ENCODE peak calls at places on chromosomes 11 and 22, in eight cellular contexts. U is posterior vena cava; X is stimulated activated naive CD4-positive, alpha-beta T cell; O is germinal center; R is stimulated activated CD4-positive, alpha-beta T cell treated with anti-CD3 and anti-CD28 coated beads, TNF-alpha, amount 100 ng/mL, for 24 hours; S is activated CD8-positive, alpha-beta memory T cell treated with anti-CD3 and anti-CD28 coated beads, Interleukin-2, amount 50 U/mL, for 4 hours; Z is fibroblast of pulmonary artery; M is astrocyte of the cerebellum. I is an unnamed sample.

GRCh38 chr11:10272132-10272531 is 21.9 kb downstream of the SBF2 start:
- DNase-seq in U (no peak), X (no peak), O (no peak), R (no peak), S (no peak), Z (no peak), M (no peak), I (no peak)

GRCh38 chr22:28373841-28374240 is 305.8 kb downstream of the TTC28 start:
- DNase-seq in U (no peak), X (no peak), O (no peak), R (no peak), S (no peak), Z (no peak), M (no peak), I (no peak)

GRCh38 chr11:8273281-8273680 is 9.6 kb upstream of the LMO1 start:
- DNase-seq in U (no peak), X (no peak), O (no peak), R (no peak), S (no peak), Z (peak; percentile 36), M (no peak), I (no peak)

GRCh38 chr22:17792289-17792688 is 18.0 kb upstream of the BID start:
- DNase-seq in U (no peak), X (no peak), O (no peak), R (no peak), S (no peak), Z (no peak), M (no peak), I (peak; percentile 51)

GRCh38 chr22:27148025-27148424 is 490.6 kb downstream of the MIAT start:
- DNase-seq in U (no peak), X (no peak), O (no peak), R (no peak), S (no peak), Z (no peak), M (no peak), I (no peak)

GRCh38 chr11:57343825-57344224 is 5.7 kb downstream of the P2RX3 start:
- DNase-seq in U (no peak), X (no peak), O (no peak), R (no peak), S (no peak), Z (no peak), M (no peak), I (no peak)

GRCh38 chr11:91981995-91982394 is 242.6 kb upstream of the FAT3 start:
- DNase-seq in U (peak; percentile 87), X (no peak), O (no peak), R (no peak), S (no peak), Z (peak; percentile 97), M (peak; percentile 99), I (no peak)

GRCh38 chr22:46064236-46064965 is 85.9 kb upstream of the PPARA start:
- DNase-seq in U (peak; percentile 60), X (no peak), O (no peak), R (no peak), S (no peak), Z (no peak), M (no peak), I (no peak)

GRCh38 chr11:61293869-61294716 is 1.0 kb downstream of the VWCE start:
- DNase-seq in U (peak; percentile 87), X (no peak), O (peak; percentile 43), R (peak; percentile 19), S (peak; percentile 62), Z (peak; percentile 66), M (no peak), I (peak; percentile 70)

GRCh38 chr11:130161441-130161840 is 1.9 kb downstream of the ST14 start:
- DNase-seq in U (no peak), X (no peak), O (no peak), R (no peak), S (no peak), Z (no peak), M (no peak), I (no peak)

GRCh38 chr11:40280161-40281054 is 1179.0 kb downstream of the LRRC4C start:
- DNase-seq in U (no peak), X (no peak), O (no peak), R (no peak), S (no peak), Z (no peak), M (no peak), I (no peak)

GRCh38 chr22:19213001-19213400 is 34.5 kb upstream of the SLC25A1 start:
- DNase-seq in U (no peak), X (no peak), O (peak; percentile 27), R (no peak), S (no peak), Z (no peak), M (no peak), I (no peak)

GRCh38 chr11:69572233-69572860 is 68.6 kb upstream of the CCND1 start:
- DNase-seq in U (no peak), X (no peak), O (no peak), R (no peak), S (no peak), Z (no peak), M (no peak), I (no peak)

GRCh38 chr22:39527481-39527961 is 5.0 kb downstream of the RPS19BP1 start:
- DNase-seq in U (no peak), X (no peak), O (no peak), R (no peak), S (no peak), Z (no peak), M (no peak), I (peak; percentile 57)

GRCh38 chr11:133086518-133086917 is 445.8 kb downstream of the OPCML start:
- DNase-seq in U (no peak), X (no peak), O (no peak), R (no peak), S (no peak), Z (no peak), M (no peak), I (no peak)

GRCh38 chr11:27280131-27280530 is 82.9 kb downstream of the CCDC34 start:
- DNase-seq in U (no peak), X (no peak), O (no peak), R (no peak), S (no peak), Z (peak; percentile 62), M (no peak), I (no peak)

GRCh38 chr11:104691129-104691528 is 207.1 kb downstream of the CASP12 start:
- DNase-seq in U (no peak), X (no peak), O (no peak), R (no peak), S (no peak), Z (no peak), M (no peak), I (no peak)

GRCh38 chr11:99638073-99638553 is 617.4 kb downstream of the CNTN5 start:
- DNase-seq in U (no peak), X (no peak), O (no peak), R (no peak), S (no peak), Z (no peak), M (no peak), I (no peak)

GRCh38 chr11:122155001-122155400 is 39.0 kb upstream of the BLID start:
- DNase-seq in U (no peak), X (no peak), O (no peak), R (no peak), S (no peak), Z (no peak), M (no peak), I (no peak)

GRCh38 chr22:40818192-40818746 is 877 bp downstream of the SLC25A17 start:
- DNase-seq in U (no peak), X (no peak), O (peak; percentile 7), R (no peak), S (no peak), Z (no peak), M (no peak), I (no peak)

GRCh38 chr22:35230839-35231584 is 26.3 kb upstream of the HMGXB4 start:
- DNase-seq in U (no peak), X (no peak), O (no peak), R (no peak), S (no peak), Z (no peak), M (no peak), I (peak; percentile 80)

GRCh38 chr22:37697540-37697835 is 640 bp downstream of the TRIOBP start:
- DNase-seq in U (no peak), X (no peak), O (no peak), R (no peak), S (no peak), Z (no peak), M (no peak), I (no peak)